ENCODE peak calls at places on chromosomes 13 and 19, in five cellular contexts. I, J, F, A and G are unnamed samples. For H3K4me1, the result is how much of the 10 kb centered on the place peaks cover.

GRCh38 chr13:77345150-77345780 is 18.4 kb upstream of the MYCBP2 start:
- DNase-seq in I (no peak), J (no peak), F (no peak), A (no peak), G (no peak)

GRCh38 chr19:45917421-45918091 is 3.0 kb upstream of the NANOS2 start:
- DNase-seq in I (no peak), J (no peak), F (no peak), A (no peak), G (no peak)

GRCh38 chr19:45470147-45471081 is 2.6 kb downstream of the FOSB start:
- DNase-seq in I (no peak), J (peak), F (peak), A (no peak), G (no peak)

GRCh38 chr13:109140054-109140776 is 510.8 kb downstream of the MYO16 start:
- DNase-seq in I (no peak), J (no peak), F (no peak), A (no peak), G (no peak)

GRCh38 chr19:41225238-41226052 is 6.4 kb downstream of the AXL start:
- DNase-seq in I (peak), J (peak), F (peak), A (peak), G (no peak)

GRCh38 chr13:61414686-61415664 is 674 bp downstream of the PCDH20 start:
- DNase-seq in I (peak), J (peak), F (peak), A (peak), G (peak)

GRCh38 chr13:45108716-45109706 is 11.3 kb upstream of the GTF2F2 start:
- DNase-seq in I (no peak), J (no peak), F (no peak), A (no peak), G (no peak)

GRCh38 chr13:23922005-23922932 is 25.0 kb upstream of the C1QTNF9B start:
- DNase-seq in I (no peak), J (no peak), F (no peak), A (no peak), G (no peak)

GRCh38 chr13:98033277-98034247 is 80.1 kb downstream of the IPO5 start:
- DNase-seq in I (no peak), J (peak), F (no peak), A (no peak), G (peak)

GRCh38 chr19:31834070-31834469 is 484.8 kb upstream of the TSHZ3 start:
- DNase-seq in I (no peak), J (no peak), F (no peak), A (no peak), G (no peak)

GRCh38 chr19:50427997-50428425 is 4.7 kb upstream of the MYBPC2 start:
- DNase-seq in I (peak), J (peak), F (peak), A (peak), G (no peak)

DNA sequence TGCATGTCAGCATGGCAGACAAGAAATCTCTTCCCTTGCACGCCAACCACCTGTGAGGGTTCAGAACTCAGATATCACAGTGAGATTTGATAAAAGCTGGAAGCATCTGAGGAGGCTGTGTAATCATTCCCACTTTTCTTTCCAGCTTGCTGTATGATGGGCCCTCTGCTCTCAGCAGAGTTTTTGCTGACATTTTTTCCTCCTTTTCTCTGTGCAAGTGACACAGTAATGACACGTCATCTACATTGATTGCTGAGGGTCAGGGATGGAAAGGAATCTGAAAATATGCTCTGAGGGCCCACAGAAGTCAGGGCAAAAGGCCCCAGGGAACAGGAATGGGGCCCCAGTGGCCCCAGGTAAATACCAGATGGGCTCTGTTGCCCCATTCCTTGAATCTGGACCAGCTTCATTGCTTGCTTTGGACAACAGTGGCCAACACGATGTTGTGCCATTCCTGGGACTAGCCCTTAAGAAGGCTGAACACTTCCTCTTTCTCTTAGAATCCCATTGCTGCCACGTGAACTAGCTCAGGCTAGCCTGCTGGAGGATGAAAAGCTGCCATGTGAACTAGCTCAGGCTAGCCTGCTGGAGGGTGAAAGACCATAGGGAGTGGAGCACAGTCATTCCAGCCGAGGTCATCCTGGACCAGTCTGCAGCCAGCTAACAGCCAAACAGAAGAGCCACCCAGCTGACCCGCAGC is 68.2 kb downstream of the CACNA1A start:
- DNase-seq in I (no peak), J (no peak), F (no peak), A (no peak), G (no peak)
- TF ChIP-seq CTCF in I (no peak), J (no peak), F (no peak), A (no peak), G (no peak)

GRCh38 chr13:113152894-113153809 is 5.3 kb upstream of the PROZ start:
- DNase-seq in I (peak), J (peak), F (peak), A (peak), G (no peak)

GRCh38 chr13:113149711-113150544 is 8.5 kb upstream of the PROZ start:
- DNase-seq in I (no peak), J (no peak), F (no peak), A (no peak), G (no peak)

GRCh38 chr13:113153810-113154748 is 4.4 kb upstream of the PROZ start:
- DNase-seq in I (peak), J (peak), F (peak), A (peak), G (peak)

GRCh38 chr13:113150545-113151365 is 7.7 kb upstream of the PROZ start:
- DNase-seq in I (no peak), J (no peak), F (no peak), A (no peak), G (no peak)

GRCh38 chr13:113151745-113152707 is 6.4 kb upstream of the PROZ start:
- DNase-seq in I (no peak), J (peak), F (peak), A (no peak), G (no peak)
- H3K4me3 ChIP-seq in I (peak), J (no peak), F (peak), A (peak), G (no peak)

DNA sequence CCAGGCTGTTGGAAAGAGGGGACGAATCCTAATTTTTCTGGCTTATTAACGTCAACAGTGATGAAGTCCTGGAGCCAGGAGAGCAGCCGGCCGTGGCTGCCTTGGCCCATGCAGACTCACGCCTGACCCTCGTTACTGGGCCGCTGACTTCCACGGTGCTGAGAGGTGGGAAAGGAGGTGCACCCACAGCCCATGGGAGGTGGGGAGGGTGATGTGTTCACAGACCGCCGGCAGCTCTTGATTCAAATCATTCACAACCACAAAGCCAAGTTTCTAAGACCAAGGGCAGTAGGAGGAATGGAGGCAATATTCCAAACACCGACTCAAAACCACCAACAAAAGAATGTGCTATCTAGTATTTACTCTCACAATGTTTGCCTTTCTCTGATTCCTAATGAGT is 24.3 kb downstream of the COL4A2 start:
- DNase-seq in I (no peak), J (no peak), F (no peak), A (no peak), G (no peak)
- H3K4me1 ChIP-seq in I (half or more), J (under half), F (under half), A (under half), G (under half)

DNA sequence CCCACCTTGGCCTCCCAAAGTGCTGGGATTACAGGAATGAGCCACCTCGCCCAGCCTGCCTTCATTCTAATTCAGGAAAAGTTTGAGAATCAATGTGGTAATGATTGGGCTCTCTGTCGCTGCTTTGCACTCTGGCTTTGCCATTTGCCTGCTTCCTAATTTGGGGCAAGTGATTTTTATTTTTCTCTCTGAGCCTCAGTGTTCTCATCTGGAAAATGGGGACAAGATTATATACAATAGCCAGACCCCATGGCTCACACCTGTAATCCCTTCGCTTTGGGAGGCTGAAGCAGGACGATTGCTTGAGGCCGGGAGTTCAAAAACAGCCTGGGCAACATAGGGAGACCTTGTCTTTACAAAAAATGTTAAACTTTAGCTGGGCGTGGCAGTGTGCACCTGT is 3.8 kb downstream of the RYR1 start:
- DNase-seq in I (no peak), J (no peak), F (no peak), A (no peak), G (no peak)
- TF ChIP-seq CTCF in I (no peak), J (no peak), F (no peak), A (no peak), G (no peak)

DNA sequence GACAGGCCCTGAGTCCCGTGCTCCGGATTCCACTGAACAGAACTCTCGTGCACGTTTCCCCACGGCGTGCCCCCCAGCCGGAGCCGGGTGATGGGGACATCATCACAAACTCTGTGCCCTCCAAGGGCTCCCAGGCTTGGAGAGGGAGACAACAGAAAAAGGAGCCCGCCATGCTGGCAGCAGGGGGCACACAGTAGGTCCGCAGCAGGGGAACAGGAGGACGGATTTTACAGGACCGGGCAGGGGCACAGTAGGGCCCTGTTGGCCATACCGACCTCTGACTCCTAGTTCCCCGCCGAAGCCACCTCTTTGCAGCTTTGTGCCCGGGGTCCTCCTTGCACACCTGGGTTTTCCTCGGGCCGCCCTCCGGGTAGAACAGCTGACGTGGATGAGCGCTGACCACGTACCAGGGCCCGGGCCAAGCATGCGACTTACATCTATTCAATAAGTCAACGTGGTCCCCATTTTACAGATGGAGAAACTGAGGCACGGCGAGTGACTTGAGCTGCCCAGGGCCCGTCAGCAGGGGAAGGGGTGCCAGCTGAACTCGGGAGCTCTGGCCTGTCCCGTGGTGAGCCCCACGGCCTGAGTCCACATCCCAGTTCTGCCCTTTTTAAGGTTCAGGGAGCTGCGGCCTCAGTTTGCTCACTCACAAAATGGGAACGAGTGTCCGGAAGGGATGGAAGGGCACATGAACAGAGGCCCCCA is 10.2 kb upstream of the ONECUT3 start:
- DNase-seq in I (no peak), J (no peak), F (no peak), A (no peak), G (no peak)
- H3K4me3 ChIP-seq in I (no peak), J (no peak), F (no peak), A (no peak), G (no peak)

DNA sequence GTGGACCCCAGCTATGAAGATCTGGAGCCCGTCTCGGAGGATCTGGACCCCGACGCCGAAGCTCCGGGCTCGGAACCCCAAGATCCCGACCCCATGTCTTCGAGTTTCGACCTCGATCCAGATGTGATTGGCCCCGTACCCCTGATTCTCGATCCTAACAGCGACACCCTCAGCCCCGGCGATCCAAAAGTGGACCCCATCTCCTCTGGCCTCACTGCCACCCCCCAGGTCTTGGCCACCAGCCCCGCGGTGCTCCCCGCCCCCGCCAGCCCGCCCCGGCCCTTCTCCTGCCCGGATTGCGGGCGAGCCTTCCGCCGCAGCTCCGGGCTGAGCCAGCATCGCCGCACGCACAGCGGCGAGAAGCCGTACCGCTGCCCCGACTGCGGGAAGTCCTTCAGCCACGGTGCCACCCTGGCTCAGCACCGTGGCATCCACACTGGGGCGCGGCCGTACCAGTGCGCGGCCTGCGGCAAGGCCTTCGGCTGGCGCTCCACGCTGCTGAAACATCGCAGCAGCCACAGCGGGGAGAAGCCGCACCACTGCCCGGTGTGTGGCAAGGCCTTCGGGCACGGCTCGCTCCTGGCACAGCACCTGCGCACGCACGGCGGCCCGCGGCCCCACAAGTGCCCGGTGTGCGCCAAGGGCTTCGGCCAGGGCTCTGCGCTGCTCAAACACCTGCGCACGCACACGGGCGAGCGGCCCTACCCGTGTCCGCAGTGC is 2.9 kb upstream of the MCOLN1 start:
- DNase-seq in I (no peak), J (no peak), F (no peak), A (no peak), G (no peak)
- H3K4me1 ChIP-seq in I (half or more), J (under half), F (under half), A (under half), G (under half)

GRCh38 chr13:40109324-40109958 is 454.0 kb downstream of the COG6 start:
- DNase-seq in I (no peak), J (no peak), F (no peak), A (no peak), G (no peak)
- TF ChIP-seq CTCF in I (no peak), J (no peak), F (no peak), A (no peak), G (no peak)

GRCh38 chr13:99260216-99260615 is 2.0 kb upstream of the GPR18 start:
- DNase-seq in I (no peak), J (no peak), F (no peak), A (no peak), G (no peak)
- H3K4me3 ChIP-seq in I (no peak), J (no peak), F (no peak), A (no peak), G (no peak)

DNA sequence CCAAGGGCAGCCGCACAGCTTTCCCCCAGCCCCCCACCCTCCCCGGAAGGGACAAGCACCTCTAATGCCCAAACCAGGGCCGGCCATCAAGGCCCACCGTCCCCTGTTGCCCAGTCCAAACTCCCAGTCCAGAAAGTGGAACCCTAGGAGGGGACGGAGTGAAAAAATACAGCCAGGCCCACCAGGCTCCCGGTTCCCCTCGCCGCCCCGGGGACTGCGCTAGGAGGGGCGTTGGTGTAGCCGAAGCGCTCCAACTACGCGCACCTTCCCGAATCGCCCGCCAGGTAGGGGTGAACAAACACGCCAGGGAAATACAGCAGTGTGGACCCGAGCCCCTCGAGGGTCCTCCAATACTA is 1.3 kb downstream of the KLF16 start:
- DNase-seq in I (no peak), J (no peak), F (no peak), A (no peak), G (no peak)
- H3K4me1 ChIP-seq in I (half or more), J (under half), F (under half), A (under half), G (under half)

GRCh38 chr19:10508036-10508435 is 4.9 kb upstream of the KEAP1 start:
- DNase-seq in I (no peak), J (no peak), F (no peak), A (no peak), G (no peak)

GRCh38 chr19:10508707-10509106 is 5.6 kb upstream of the KEAP1 start:
- DNase-seq in I (no peak), J (no peak), F (no peak), A (no peak), G (no peak)

GRCh38 chr19:10514211-10515145 is 2.8 kb downstream of the S1PR5 start:
- DNase-seq in I (no peak), J (no peak), F (no peak), A (no peak), G (peak)

GRCh38 chr19:10513223-10513622 is 4.0 kb downstream of the S1PR5 start:
- DNase-seq in I (no peak), J (no peak), F (no peak), A (no peak), G (no peak)

GRCh38 chr19:10510301-10510802 is 6.9 kb downstream of the S1PR5 start:
- DNase-seq in I (no peak), J (no peak), F (no peak), A (no peak), G (peak)
- TF ChIP-seq CTCF in I (peak), J (peak), F (peak), A (peak), G (peak)